ENCODE peak calls at places on chromosomes 13 and 19, in six cellular contexts. A, C, H, X, J and K are unnamed samples.

GRCh38 chr19:23062921-23063320 is 53.9 kb upstream of the ZNF730 start:
- DNase-seq in A (no peak), C (no peak), H (no peak), X (no peak), J (no peak), K (no peak)

GRCh38 chr13:110017379-110017778 is 231.0 kb upstream of the IRS2 start:
- DNase-seq in A (peak), C (no peak), H (peak), X (no peak), J (no peak), K (no peak)

GRCh38 chr13:73819711-73820110 is 314.5 kb downstream of the KLF12 start:
- DNase-seq in A (no peak), C (no peak), H (no peak), X (no peak), J (no peak), K (no peak)

GRCh38 chr13:76879876-76880270 is 6.3 kb downstream of the KCTD12 start:
- DNase-seq in A (peak), C (no peak), H (no peak), X (no peak), J (no peak), K (no peak)

GRCh38 chr13:70568571-70568970 is 460.3 kb upstream of the KLHL1 start:
- DNase-seq in A (peak), C (peak), H (peak), X (peak), J (no peak), K (peak)

GRCh38 chr13:43737524-43737923 is 49.2 kb downstream of the ENOX1 start:
- DNase-seq in A (no peak), C (no peak), H (no peak), X (no peak), J (no peak), K (no peak)

GRCh38 chr13:110815471-110816204 is 99.2 kb downstream of the ANKRD10 start:
- DNase-seq in A (peak), C (no peak), H (no peak), X (no peak), J (no peak), K (no peak)

GRCh38 chr19:35290381-35291135 is 1.4 kb upstream of the MAG start:
- DNase-seq in A (no peak), C (no peak), H (no peak), X (no peak), J (no peak), K (no peak)

GRCh38 chr13:44311011-44311481 is 62.6 kb upstream of the SERP2 start:
- DNase-seq in A (peak), C (no peak), H (peak), X (no peak), J (no peak), K (no peak)

GRCh38 chr19:13718733-13719132 is 45.6 kb upstream of the MRI1 start:
- DNase-seq in A (peak), C (no peak), H (peak), X (peak), J (no peak), K (peak)

GRCh38 chr13:29361716-29362115 is 233.8 kb downstream of the SLC7A1 start:
- DNase-seq in A (no peak), C (no peak), H (no peak), X (no peak), J (no peak), K (no peak)

GRCh38 chr13:85520445-85520844 is 278.8 kb downstream of the SLITRK6 start:
- DNase-seq in A (peak), C (no peak), H (peak), X (no peak), J (no peak), K (no peak)

GRCh38 chr19:47071731-47072130 is 23.3 kb upstream of the TMEM160 start:
- DNase-seq in A (no peak), C (no peak), H (no peak), X (no peak), J (no peak), K (no peak)

GRCh38 chr19:55487884-55488687 is at the start of gene SSC5D:
- DNase-seq in A (no peak), C (no peak), H (peak), X (peak), J (no peak), K (peak)

GRCh38 chr13:72556945-72557344 is 170.5 kb downstream of the MZT1 start:
- DNase-seq in A (peak), C (no peak), H (no peak), X (no peak), J (no peak), K (no peak)

GRCh38 chr13:102799544-102800144 is 725 bp downstream of the BIVM start:
- DNase-seq in A (no peak), C (peak), H (no peak), X (peak), J (peak), K (no peak)

GRCh38 chr13:89066868-89067466 is 1395.8 kb downstream of the SLITRK5 start:
- DNase-seq in A (peak), C (peak), H (peak), X (peak), J (no peak), K (peak)

GRCh38 chr19:6271721-6272410 is 7.9 kb downstream of the MLLT1 start:
- DNase-seq in A (no peak), C (no peak), H (peak), X (peak), J (no peak), K (no peak)

GRCh38 chr13:40476175-40476958 is 190.1 kb downstream of the FOXO1 start:
- DNase-seq in A (no peak), C (no peak), H (peak), X (no peak), J (no peak), K (no peak)

GRCh38 chr19:5955638-5955935 is 22.4 kb downstream of the RANBP3 start:
- DNase-seq in A (no peak), C (no peak), H (no peak), X (no peak), J (no peak), K (no peak)

GRCh38 chr13:58625703-58626389 is 994.3 kb downstream of the PCDH17 start:
- DNase-seq in A (no peak), C (no peak), H (no peak), X (no peak), J (no peak), K (no peak)

GRCh38 chr13:91620670-91621141 is 222.3 kb downstream of the GPC5 start:
- DNase-seq in A (no peak), C (no peak), H (no peak), X (no peak), J (no peak), K (no peak)

GRCh38 chr19:49592486-49593232 is 1.7 kb downstream of the PRR12 start:
- DNase-seq in A (peak), C (no peak), H (no peak), X (peak), J (no peak), K (peak)

GRCh38 chr13:48542581-48543341 is 9.9 kb upstream of the RCBTB2 start:
- DNase-seq in A (no peak), C (no peak), H (peak), X (peak), J (no peak), K (peak)
- TF ChIP-seq CTCF in A (no peak), C (no peak), H (peak), X (no peak), J (no peak), K (no peak)

GRCh38 chr19:1649706-1650626 is 2.4 kb downstream of the TCF3 start:
- DNase-seq in A (no peak), C (no peak), H (no peak), X (no peak), J (no peak), K (no peak)

GRCh38 chr19:1651061-1651547 is 1.3 kb downstream of the TCF3 start:
- DNase-seq in A (no peak), C (peak), H (peak), X (peak), J (peak), K (peak)

GRCh38 chr19:1648926-1649541 is 3.4 kb downstream of the TCF3 start:
- DNase-seq in A (no peak), C (no peak), H (no peak), X (no peak), J (peak), K (no peak)

GRCh38 chr19:1651548-1652394 is 644 bp downstream of the TCF3 start:
- DNase-seq in A (no peak), C (no peak), H (peak), X (peak), J (peak), K (peak)

DNA sequence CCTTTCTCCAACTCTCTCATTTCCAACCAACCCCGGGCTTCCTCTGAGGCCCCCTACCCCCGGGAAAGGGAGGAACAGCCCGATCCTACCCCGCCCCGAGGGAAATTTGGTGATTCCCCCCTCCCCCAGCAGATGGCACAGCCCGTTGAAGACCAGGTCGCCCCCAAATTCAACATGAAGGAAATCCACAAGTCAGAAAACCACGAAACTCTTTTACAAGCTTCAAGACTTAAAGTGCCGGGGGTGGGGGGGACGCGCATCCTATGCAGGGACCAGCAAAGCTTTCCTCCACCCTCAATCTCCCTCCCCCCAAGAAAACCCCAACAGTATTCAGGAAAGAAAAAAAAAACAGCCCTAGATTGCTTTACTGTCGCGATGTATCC is 1.8 kb downstream of the TCF3 start:
- DNase-seq in A (no peak), C (no peak), H (peak), X (peak), J (no peak), K (peak)
- TF ChIP-seq CTCF in A (no peak), C (no peak), H (peak), X (peak), J (no peak), K (no peak)

GRCh38 chr19:21487969-21488368 is 17.4 kb upstream of the ZNF429 start:
- DNase-seq in A (no peak), C (no peak), H (no peak), X (no peak), J (no peak), K (no peak)

GRCh38 chr19:21482863-21483276 is 22.5 kb upstream of the ZNF429 start:
- DNase-seq in A (no peak), C (peak), H (peak), X (peak), J (peak), K (peak)

GRCh38 chr19:21484631-21485030 is 20.8 kb upstream of the ZNF429 start:
- DNase-seq in A (no peak), C (no peak), H (no peak), X (no peak), J (no peak), K (no peak)

GRCh38 chr19:21483589-21484170 is 21.7 kb upstream of the ZNF429 start:
- DNase-seq in A (no peak), C (peak), H (peak), X (peak), J (no peak), K (peak)
- TF ChIP-seq CTCF in A (peak), C (peak), H (peak), X (peak), J (no peak), K (peak)

GRCh38 chr19:3408996-3409345 is 42.6 kb downstream of the NFIC start:
- DNase-seq in A (no peak), C (no peak), H (no peak), X (no peak), J (no peak), K (no peak)
- TF ChIP-seq CTCF in A (no peak), C (no peak), H (no peak), X (no peak), J (no peak), K (no peak)

DNA sequence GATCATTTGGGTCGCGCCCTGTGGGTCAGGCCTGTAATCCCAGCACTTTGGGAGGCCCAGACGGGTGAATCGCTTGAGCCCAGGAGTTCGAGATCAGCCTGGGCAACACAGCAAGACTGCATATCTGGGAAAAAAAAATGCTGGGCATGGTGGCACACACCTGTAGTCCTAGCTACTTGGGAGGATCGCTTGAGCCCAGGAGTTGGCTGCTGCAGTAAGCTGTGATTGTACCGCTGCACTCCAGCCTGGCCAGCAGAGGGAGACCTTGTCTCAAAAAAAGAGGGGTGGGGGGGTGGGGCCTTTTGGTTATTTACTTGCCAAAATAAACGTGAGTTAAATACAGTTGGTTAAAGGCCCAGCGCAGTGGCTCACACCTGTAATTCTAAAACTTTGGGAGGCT is 9.8 kb upstream of the ZNF544 start:
- DNase-seq in A (no peak), C (no peak), H (peak), X (peak), J (no peak), K (peak)
- TF ChIP-seq CTCF in A (no peak), C (peak), H (peak), X (peak), J (no peak), K (no peak)

DNA sequence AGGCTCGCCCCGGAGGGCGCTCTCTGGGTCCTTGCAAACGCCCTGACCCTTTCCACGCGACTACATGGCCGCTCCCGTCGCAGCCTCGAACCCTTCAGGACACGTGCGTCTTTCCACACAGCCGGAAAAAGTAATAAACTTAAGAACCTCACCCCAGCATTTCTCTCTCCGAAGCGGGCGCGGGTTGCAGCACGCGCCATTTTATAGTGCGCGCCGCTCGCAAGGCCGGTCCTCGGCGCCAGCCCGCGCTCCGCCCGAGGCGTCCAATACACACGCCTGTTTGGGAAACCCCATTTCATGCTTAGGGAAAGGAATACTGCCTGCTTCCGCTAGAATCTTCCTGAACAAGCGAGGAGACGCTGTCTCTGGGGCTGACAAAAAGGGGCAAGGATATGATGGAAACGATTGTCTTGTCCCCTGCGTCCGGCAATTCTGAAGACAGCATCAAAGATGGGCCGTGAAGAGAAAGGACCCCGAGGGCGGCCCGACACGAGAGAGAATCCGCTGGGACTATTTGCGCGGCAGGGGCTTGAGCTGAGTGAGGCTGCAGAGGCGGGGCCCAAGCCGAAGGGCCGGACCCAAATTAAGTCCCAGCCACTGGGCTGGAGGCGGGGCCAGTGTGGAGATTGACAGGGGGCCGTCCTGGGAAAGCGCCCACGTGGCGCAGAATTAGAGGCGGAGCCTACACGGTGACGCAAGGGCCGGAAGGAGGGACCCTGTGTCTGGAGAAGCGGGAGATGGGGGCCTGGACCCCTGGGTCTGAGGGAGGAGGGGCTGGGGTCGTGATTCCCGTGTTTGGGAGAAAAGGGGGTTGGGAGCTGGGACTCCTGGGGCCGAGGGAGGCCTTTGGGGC is 14.4 kb downstream of the ACP4 start:
- DNase-seq in A (peak), C (peak), H (peak), X (peak), J (peak), K (peak)
- TF ChIP-seq CTCF in A (no peak), C (no peak), H (no peak), X (no peak), J (no peak), K (no peak)

DNA sequence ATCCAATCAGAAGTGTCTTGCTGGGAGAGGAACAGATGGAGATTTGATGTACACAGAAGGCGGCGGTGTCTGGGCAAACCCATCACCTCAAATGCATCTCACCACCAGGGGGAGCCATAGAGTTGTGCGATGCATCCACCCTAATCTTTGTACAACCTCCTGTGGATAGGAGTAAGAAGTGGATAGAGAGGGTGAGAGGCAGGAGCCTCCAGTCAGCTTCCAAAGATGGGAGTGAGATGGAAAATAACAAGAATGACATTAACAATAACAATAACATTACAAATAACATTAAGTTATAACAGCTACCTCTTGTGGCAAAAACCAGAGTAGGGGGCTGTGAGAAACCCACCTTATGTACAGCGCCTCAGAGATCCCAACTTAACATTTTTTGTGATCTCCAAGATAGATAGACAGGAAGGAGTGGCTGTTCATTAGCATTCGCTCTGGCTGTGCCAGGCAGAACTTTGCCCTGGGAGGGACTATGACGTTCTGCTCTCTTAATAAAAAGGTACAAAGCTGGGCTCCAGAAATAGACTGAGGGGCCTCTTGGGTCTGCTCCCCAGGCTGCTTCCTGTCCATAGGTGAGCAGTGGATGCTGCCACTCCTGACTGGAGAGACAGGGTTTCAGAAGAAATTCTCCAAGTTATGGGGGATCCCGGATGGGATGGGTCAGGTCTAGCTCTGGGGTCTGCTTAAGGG is 5.2 kb upstream of the CEACAM18 start:
- DNase-seq in A (peak), C (peak), H (peak), X (peak), J (peak), K (peak)
- TF ChIP-seq CTCF in A (peak), C (peak), H (peak), X (peak), J (peak), K (peak)